ENCODE peak calls at places on chromosomes 4 and X, in six cellular contexts. A is M059J, Z is AG08396, D is aorta, M is midbrain, L is fibroblast of mammary gland. Y is an unnamed sample.

GRCh38 chr4:5539584-5539983 is 168.8 kb downstream of the EVC2 start:
- DNase-seq in A (no peak), Z (no peak), D (no peak), M (no peak), L (no peak), Y (no peak)

GRCh38 chr4:6196324-6196723 is 4.0 kb downstream of the JAKMIP1 start:
- DNase-seq in A (no peak), Z (no peak), D (no peak), M (no peak), L (no peak), Y (no peak)

GRCh38 chr4:186587416-186588018 is 32.1 kb upstream of the MTNR1A start:
- DNase-seq in A (peak; percentile 35), Z (peak; percentile 57), D (peak; percentile 73), M (peak; percentile 31), L (peak; percentile 64), Y (peak; percentile 49)

GRCh38 chr4:8201341-8201781 is 2.3 kb downstream of the SH3TC1 start:
- DNase-seq in A (no peak), Z (no peak), D (no peak), M (no peak), L (no peak), Y (no peak)

GRCh38 chr4:156144961-156145360 is 191.3 kb upstream of the CTSO start:
- DNase-seq in A (no peak), Z (no peak), D (no peak), M (no peak), L (no peak), Y (no peak)

GRCh38 chr4:171896426-171896825 is 83.2 kb downstream of the GALNTL6 start:
- DNase-seq in A (no peak), Z (no peak), D (no peak), M (no peak), L (no peak), Y (no peak)

GRCh38 chrX:107827137-107827831 is 1.6 kb downstream of the MID2 start:
- DNase-seq in A (no peak), Z (no peak), D (no peak), M (no peak), L (peak; percentile 29), Y (peak; percentile 10)

GRCh38 chr4:146283758-146284651 is 69.7 kb downstream of the REELD1 start:
- DNase-seq in A (no peak), Z (no peak), D (no peak), M (no peak), L (no peak), Y (no peak)